ENCODE peak calls at places on chromosomes 16 and 17, in ten cellular contexts. G is esophagus squamous epithelium; Z is posterior cingulate gyrus; F is mesendoderm; M is NCI-H2029; I is stomach; K is NCI-H1694; C is activated T-cell treated with anti-CD3 and anti-CD28 coated beads, Interleukin-2, amount 50 U/mL, for 1 hour; W is keratinocyte; D is iPS DF 19.7. T is an unnamed sample.

GRCh38 chr16:81641403-81642106 is 137.5 kb upstream of the PLCG2 start:
- DNase-seq in G (no peak), Z (peak), F (peak), M (no peak), I (no peak), K (no peak), C (no peak), W (no peak), D (no peak), T (no peak)

GRCh38 chr16:89657442-89658220 is at the start of the genes CHMP1A and SPATA33:
- DNase-seq in G (peak), Z (peak), F (peak), M (peak), I (peak), K (peak), C (peak), W (peak), D (no peak), T (no peak)

GRCh38 chr17:30074726-30075125 is 41.9 kb upstream of the NSRP1 start:
- DNase-seq in G (no peak), Z (no peak), F (no peak), M (no peak), I (no peak), K (no peak), C (no peak), W (no peak), D (no peak), T (no peak)

GRCh38 chr17:4720787-4721186 is 10.4 kb downstream of the ARRB2 start:
- DNase-seq in G (no peak), Z (no peak), F (no peak), M (no peak), I (no peak), K (no peak), C (no peak), W (no peak), D (no peak), T (no peak)

GRCh38 chr17:19492140-19492539 is 41.5 kb upstream of the SLC47A1 start:
- DNase-seq in G (no peak), Z (no peak), F (no peak), M (no peak), I (no peak), K (no peak), C (no peak), W (no peak), D (no peak), T (no peak)

GRCh38 chr17:55576237-55576998 is 65.2 kb upstream of the SMIM36 start:
- DNase-seq in G (no peak), Z (no peak), F (peak), M (no peak), I (no peak), K (no peak), C (no peak), W (no peak), D (no peak), T (no peak)

GRCh38 chr17:76014100-76014924 is 12.8 kb downstream of the EVPL start:
- DNase-seq in G (no peak), Z (peak), F (peak), M (peak), I (peak), K (peak), C (peak), W (no peak), D (no peak), T (no peak)

GRCh38 chr17:44074911-44075285 is 4.4 kb downstream of the G6PC3 start:
- DNase-seq in G (no peak), Z (no peak), F (no peak), M (no peak), I (no peak), K (no peak), C (no peak), W (no peak), D (no peak), T (no peak)

GRCh38 chr16:72894291-72895151 is 153.4 kb downstream of the ZFHX3 start:
- DNase-seq in G (no peak), Z (no peak), F (no peak), M (no peak), I (no peak), K (peak), C (no peak), W (no peak), D (no peak), T (no peak)

GRCh38 chr17:46979023-46979870 is at the start of gene RPRML:
- DNase-seq in G (no peak), Z (peak), F (peak), M (no peak), I (peak), K (peak), C (peak), W (no peak), D (no peak), T (no peak)

GRCh38 chr17:9924735-9925191 is 19.7 kb upstream of the RCVRN start:
- DNase-seq in G (no peak), Z (no peak), F (peak), M (peak), I (no peak), K (peak), C (peak), W (peak), D (peak), T (peak)

GRCh38 chr16:73739049-73739769 is 557.4 kb upstream of the PSMD7 start:
- DNase-seq in G (no peak), Z (no peak), F (no peak), M (no peak), I (no peak), K (no peak), C (no peak), W (no peak), D (no peak), T (no peak)

GRCh38 chr17:83128306-83129240 is 49.2 kb downstream of the METRNL start:
- DNase-seq in G (no peak), Z (no peak), F (no peak), M (no peak), I (no peak), K (no peak), C (peak), W (no peak), D (no peak), T (no peak)

GRCh38 chr17:77454560-77455095 is 313.9 kb downstream of the SEC14L1 start:
- DNase-seq in G (no peak), Z (no peak), F (peak), M (no peak), I (no peak), K (no peak), C (peak), W (no peak), D (no peak), T (no peak)

GRCh38 chr17:17778308-17779014 is 58.3 kb downstream of the SREBF1 start:
- DNase-seq in G (no peak), Z (no peak), F (no peak), M (no peak), I (peak), K (no peak), C (no peak), W (no peak), D (no peak), T (no peak)

GRCh38 chr16:72850863-72851262 is 197.1 kb downstream of the ZFHX3 start:
- DNase-seq in G (no peak), Z (no peak), F (no peak), M (no peak), I (no peak), K (peak), C (no peak), W (no peak), D (no peak), T (no peak)

GRCh38 chr17:43599835-43600234 is 53.7 kb upstream of the ETV4 start:
- DNase-seq in G (no peak), Z (no peak), F (no peak), M (no peak), I (no peak), K (no peak), C (no peak), W (peak), D (no peak), T (no peak)

GRCh38 chr17:74519951-74520553 is 11.2 kb downstream of the CD300LB start:
- DNase-seq in G (no peak), Z (no peak), F (no peak), M (no peak), I (peak), K (no peak), C (no peak), W (no peak), D (no peak), T (no peak)

GRCh38 chr16:68289621-68290329 is 21.0 kb downstream of the SLC7A6OS start:
- DNase-seq in G (no peak), Z (no peak), F (peak), M (no peak), I (no peak), K (no peak), C (peak), W (no peak), D (no peak), T (no peak)

GRCh38 chr17:17474341-17474740 is 2.5 kb upstream of the MED9 start:
- DNase-seq in G (no peak), Z (no peak), F (no peak), M (no peak), I (no peak), K (no peak), C (no peak), W (no peak), D (no peak), T (no peak)

GRCh38 chr16:1367486-1368174 is 15.9 kb downstream of the GNPTG start:
- DNase-seq in G (no peak), Z (no peak), F (no peak), M (peak), I (no peak), K (no peak), C (no peak), W (no peak), D (no peak), T (no peak)

GRCh38 chr17:75447951-75448856 is 8.2 kb upstream of the TMEM94 start:
- DNase-seq in G (no peak), Z (no peak), F (no peak), M (no peak), I (no peak), K (no peak), C (no peak), W (no peak), D (no peak), T (no peak)

GRCh38 chr16:78183886-78184553 is 84.6 kb downstream of the WWOX start:
- DNase-seq in G (no peak), Z (peak), F (no peak), M (peak), I (no peak), K (peak), C (no peak), W (no peak), D (no peak), T (no peak)

GRCh38 chr17:10614536-10615155 is 42.5 kb downstream of the MYH3 start:
- DNase-seq in G (no peak), Z (peak), F (peak), M (no peak), I (no peak), K (peak), C (no peak), W (no peak), D (no peak), T (no peak)

GRCh38 chr17:78722101-78722761 is 59.8 kb downstream of the CYTH1 start:
- DNase-seq in G (no peak), Z (peak), F (no peak), M (peak), I (no peak), K (no peak), C (no peak), W (no peak), D (no peak), T (no peak)

GRCh38 chr17:79388556-79389295 is 222.1 kb downstream of the RBFOX3 start:
- DNase-seq in G (no peak), Z (peak), F (peak), M (no peak), I (peak), K (peak), C (no peak), W (no peak), D (no peak), T (no peak)